ENCODE peak calls at places on chromosomes 16 and 17, in ten cellular contexts. T is esophagus squamous epithelium; I is BJ; M is uterus; R is adrenal gland; O is CD4-positive, CD25-positive, alpha-beta regulatory T cell; V is CD8-positive, alpha-beta memory T cell; F is psoas muscle; C is tibial nerve; H is hepatocyte. N is an unnamed sample. For H3K27me3 and H3K36me3, the result is how much of the 10 kb centered on the place peaks cover.

GRCh38 chr16:76265434-76266045 is 11.7 kb upstream of the CNTNAP4 start:
- DNase-seq in C (no peak), I (no peak), O (no peak), M (no peak), T (no peak), R (peak), F (no peak), V (no peak), H (peak), N (peak)

GRCh38 chr16:50671644-50672260 is 9.4 kb downstream of the SNX20 start:
- DNase-seq in T (no peak), C (no peak), M (no peak), V (peak), I (no peak), H (no peak), F (no peak), O (peak), R (peak), N (peak)

GRCh38 chr16:73365010-73365409 is 317.1 kb upstream of the ZFHX3 start:
- DNase-seq in M (no peak), O (no peak), T (no peak), C (no peak), I (no peak), F (no peak), V (no peak), H (peak), R (peak), N (no peak)

GRCh38 chr16:15739940-15740339 is 89.9 kb downstream of the NDE1 start:
- DNase-seq in M (no peak), T (no peak), V (no peak), H (no peak), O (no peak), R (no peak), F (no peak), C (no peak), I (no peak), N (no peak)

GRCh38 chr17:65941500-65941899 is 250.4 kb downstream of the CEP112 start:
- DNase-seq in C (no peak), M (no peak), I (no peak), T (no peak), H (no peak), O (no peak), R (no peak), F (no peak), V (no peak), N (no peak)

GRCh38 chr16:88971371-88972097 is 5.5 kb downstream of the CBFA2T3 start:
- DNase-seq in V (no peak), H (no peak), R (no peak), F (peak), M (no peak), O (no peak), C (no peak), T (no peak), I (no peak), N (no peak)

GRCh38 chr17:49741009-49741691 is 22.8 kb downstream of the FAM117A start:
- DNase-seq in C (no peak), R (no peak), V (no peak), H (no peak), F (no peak), M (peak), O (no peak), T (no peak), I (no peak), N (no peak)

GRCh38 chr16:88747588-88748301 is 37.3 kb downstream of the PIEZO1 start:
- DNase-seq in O (no peak), V (no peak), R (no peak), F (no peak), I (no peak), H (no peak), M (no peak), C (no peak), T (no peak), N (peak)

GRCh38 chr17:75087558-75088453 is at the start of gene SLC16A5:
- DNase-seq in F (peak), M (peak), R (peak), C (peak), V (peak), O (peak), H (peak), T (peak), I (peak), N (peak)

GRCh38 chr16:72051818-72052217 is 2.5 kb upstream of the HP start:
- DNase-seq in I (no peak), H (no peak), T (no peak), O (no peak), C (no peak), R (no peak), V (no peak), M (no peak), F (no peak), N (no peak)

GRCh38 chr16:2208308-2208707 is 2.4 kb downstream of the BRICD5 start:
- DNase-seq in C (no peak), F (no peak), R (no peak), H (no peak), T (no peak), M (no peak), I (no peak), V (no peak), O (no peak), N (no peak)

GRCh38 chr17:57906910-57907309 is 48.3 kb downstream of the CUEDC1 start:
- DNase-seq in C (no peak), M (no peak), I (no peak), R (no peak), F (peak), V (no peak), H (no peak), O (no peak), T (no peak), N (peak)

GRCh38 chr16:3189869-3190268 is 1.9 kb downstream of the OR1F1 start:
- DNase-seq in T (no peak), F (no peak), R (no peak), H (no peak), I (no peak), V (no peak), O (no peak), C (no peak), M (no peak), N (no peak)

GRCh38 chr17:13002761-13003453 is 14.9 kb downstream of the ELAC2 start:
- DNase-seq in T (no peak), O (peak), H (peak), V (no peak), R (peak), I (no peak), C (peak), M (peak), F (peak), N (peak)

GRCh38 chr17:57001541-57001940 is 23.6 kb downstream of the SCPEP1 start:
- DNase-seq in I (no peak), C (no peak), V (no peak), R (no peak), O (no peak), F (no peak), M (no peak), T (no peak), H (no peak), N (no peak)

GRCh38 chr16:2186064-2186463 is 10.3 kb downstream of the CASKIN1 start:
- DNase-seq in H (no peak), C (no peak), O (no peak), T (no peak), I (no peak), F (no peak), V (no peak), M (no peak), R (no peak), N (no peak)

GRCh38 chr17:29836643-29837042 is 93.4 kb downstream of the SSH2 start:
- DNase-seq in T (no peak), R (no peak), V (no peak), H (no peak), M (no peak), C (no peak), I (no peak), F (no peak), O (no peak), N (no peak)

GRCh38 chr16:85570735-85571562 is 42.2 kb upstream of the GSE1 start:
- DNase-seq in F (no peak), T (no peak), M (no peak), C (peak), R (peak), O (no peak), V (peak), I (no peak), H (no peak), N (no peak)

GRCh38 chr16:51822471-51822870 is 671.4 kb upstream of the SALL1 start:
- DNase-seq in M (no peak), H (no peak), C (no peak), F (no peak), V (no peak), O (no peak), T (no peak), R (no peak), I (no peak), N (no peak)

GRCh38 chr16:18969855-18970240 is 13.9 kb upstream of the TMC7 start:
- DNase-seq in I (no peak), R (no peak), O (no peak), H (no peak), T (no peak), C (no peak), M (no peak), F (no peak), V (no peak), N (no peak)

GRCh38 chr16:30562021-30562420 is 3.8 kb upstream of the ZNF764 start:
- DNase-seq in T (no peak), H (no peak), I (no peak), O (no peak), F (peak), C (no peak), M (no peak), V (no peak), R (no peak), N (no peak)
- H3K4me3 ChIP-seq in T (no peak), H (no peak), I (no peak), O (peak), F (peak), C (peak), M (no peak), V (no peak), R (no peak), N (no peak)

DNA sequence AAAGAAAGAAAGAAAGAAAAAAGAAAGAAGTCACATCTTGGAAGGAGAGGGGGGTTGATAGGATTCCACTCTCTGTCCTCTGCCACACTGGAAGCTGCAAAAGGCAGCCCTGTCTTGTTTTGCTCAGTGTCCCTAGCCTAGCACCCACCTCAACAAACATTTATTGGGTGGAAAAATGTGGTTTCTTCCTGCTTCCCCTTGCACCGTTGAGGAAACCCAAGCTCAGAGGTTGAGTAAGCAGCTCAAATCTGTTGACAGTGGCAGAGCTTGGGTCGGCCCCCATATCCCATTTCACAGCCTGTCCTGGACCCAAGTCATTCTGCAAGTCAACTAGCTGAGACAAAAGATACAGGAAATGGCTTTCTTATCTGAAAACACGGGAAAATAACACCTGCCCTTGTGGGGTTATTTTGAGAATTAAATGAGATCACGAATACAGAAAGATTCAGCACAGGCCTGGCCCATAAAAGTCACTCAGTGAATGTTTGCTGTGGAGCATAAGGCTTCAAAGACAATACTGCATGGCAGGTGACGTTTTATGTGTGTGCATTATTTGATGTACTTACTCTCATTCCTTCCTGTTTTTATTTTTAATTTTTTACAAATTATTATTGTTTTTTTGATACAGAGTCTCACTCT is 63.6 kb downstream of the SCNN1B start:
- DNase-seq in O (no peak), I (no peak), C (no peak), R (peak), F (no peak), M (no peak), T (no peak), H (no peak), V (no peak), N (no peak)
- H3K27me3 ChIP-seq in O (under half), I (under half), C (under half), R (under half), F (under half), M (under half), T (under half), H (under half), V (under half), N (under half)

GRCh38 chr16:560701-561412 is 663 bp downstream of the PRR35 start:
- DNase-seq in O (no peak), F (no peak), I (no peak), T (no peak), R (no peak), V (no peak), M (no peak), H (no peak), C (no peak), N (peak)
- H3K36me3 ChIP-seq in O (under half), F (under half), I (under half), T (under half), R (under half), V (under half), M (under half), H (under half), C (under half), N (under half)

DNA sequence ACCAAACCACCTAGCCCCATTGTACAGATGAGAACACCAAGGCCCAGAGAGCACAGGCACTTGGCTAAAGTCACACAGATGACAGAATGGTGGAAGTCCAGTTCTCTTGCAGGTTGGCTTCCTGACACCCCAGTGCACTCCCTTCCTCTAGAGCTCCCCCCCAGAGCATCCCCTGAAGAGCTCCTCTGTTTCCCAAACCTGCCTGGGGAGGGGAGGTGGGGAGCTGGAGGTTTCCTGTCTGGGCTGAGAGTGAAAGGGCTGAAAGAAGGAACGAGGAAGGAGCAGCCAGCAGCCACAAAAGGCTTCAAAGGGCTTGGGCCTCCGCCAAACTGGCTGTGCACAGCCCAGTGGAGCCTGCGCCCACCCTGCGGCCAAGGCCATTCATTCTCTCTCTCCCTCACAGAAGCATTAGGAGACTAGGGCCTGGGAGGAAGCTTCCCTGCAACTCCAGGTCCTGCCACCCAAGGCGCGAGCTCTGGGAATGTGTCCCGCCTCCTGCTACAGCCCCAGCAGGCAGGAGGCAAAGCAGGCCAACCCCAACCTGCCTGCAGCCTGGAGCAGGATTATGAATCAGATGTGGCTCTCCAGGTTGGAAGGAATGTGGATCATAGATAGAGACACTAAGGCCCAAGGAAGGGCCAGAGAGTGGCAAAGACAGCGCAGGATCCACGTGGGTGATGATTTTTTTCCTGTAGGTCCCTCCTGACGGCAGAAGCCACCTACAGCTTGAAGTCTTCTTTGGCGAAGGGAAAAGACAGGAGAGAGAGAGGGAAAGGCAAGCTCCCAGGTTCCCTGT is 913 bp downstream of the SLC13A5 start:
- DNase-seq in H (peak), T (no peak), O (no peak), M (no peak), R (peak), I (no peak), V (no peak), C (no peak), F (no peak), N (peak)
- H3K4me3 ChIP-seq in H (no peak), T (no peak), O (no peak), M (no peak), R (no peak), I (no peak), V (no peak), C (no peak), F (peak), N (peak)

DNA sequence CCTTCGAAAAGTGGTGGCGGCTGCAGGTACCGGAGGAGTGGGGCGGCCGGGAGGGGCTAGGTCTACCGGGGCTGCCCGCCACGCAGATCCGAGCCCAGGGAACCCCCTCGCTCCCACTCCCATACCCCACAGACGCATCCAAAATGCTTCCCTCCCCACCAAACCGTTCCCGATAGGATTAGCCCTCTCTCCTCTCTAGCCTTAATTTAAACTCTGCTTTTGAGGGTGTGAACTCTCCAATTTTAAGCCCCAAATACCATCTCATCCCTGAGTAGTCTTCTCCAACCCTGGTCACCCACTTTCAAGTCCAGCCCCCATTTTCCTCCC is 260 bp upstream of the CXCL16 start:
- DNase-seq in T (no peak), H (no peak), I (no peak), V (no peak), C (no peak), O (no peak), R (no peak), F (no peak), M (no peak), N (no peak)
- H3K27me3 ChIP-seq in T (under half), H (under half), I (under half), V (under half), C (under half), O (under half), R (under half), F (half or more), M (under half), N (half or more)

GRCh38 chr17:79087428-79088143 is 13.0 kb downstream of the ENGASE start:
- DNase-seq in I (no peak), T (no peak), O (peak), C (peak), V (peak), H (peak), M (peak), R (peak), F (peak), N (peak)
- H3K36me3 ChIP-seq in I (under half), T (under half), O (under half), C (under half), V (under half), H (under half), M (under half), R (under half), F (under half), N (under half)